ENCODE peak calls at places on chromosomes 13 and 19, in seven cellular contexts. F is AG04450; A is mammary epithelial cell; V is T-helper 17 cell; W is lower lobe of right lung; T is effector CD4-positive, alpha-beta T cell; I is skeletal muscle cell. U is an unnamed sample.

GRCh38 chr19:12774588-12775555 is at the start of gene HOOK2:
- DNase-seq in A (peak), T (peak), V (peak), I (no peak), W (peak), F (no peak), U (no peak)

GRCh38 chr13:111219306-111219705 is 101.1 kb upstream of the TEX29 start:
- DNase-seq in T (no peak), A (peak), I (peak), V (no peak), F (peak), W (no peak), U (no peak)

GRCh38 chr13:39263033-39263432 is 224.8 kb downstream of the NHLRC3 start:
- DNase-seq in T (no peak), V (no peak), F (no peak), W (no peak), A (peak), I (no peak), U (peak)

GRCh38 chr13:110227864-110228643 is 78.9 kb downstream of the COL4A1 start:
- DNase-seq in A (no peak), V (no peak), T (no peak), I (no peak), W (no peak), F (no peak), U (no peak)

GRCh38 chr19:57620673-57621348 is 6.8 kb downstream of the ZNF134 start:
- DNase-seq in W (no peak), I (no peak), V (no peak), A (no peak), F (no peak), T (no peak), U (no peak)

GRCh38 chr13:73870036-73870741 is 264.0 kb downstream of the KLF12 start:
- DNase-seq in F (no peak), V (no peak), I (peak), T (no peak), W (no peak), A (no peak), U (no peak)

GRCh38 chr13:23753523-23753922 is 135.7 kb downstream of the MIPEP start:
- DNase-seq in T (no peak), V (no peak), F (no peak), W (no peak), A (peak), I (no peak), U (no peak)

GRCh38 chr13:49443327-49443688 is 556 bp downstream of the CAB39L start:
- DNase-seq in I (no peak), A (no peak), F (no peak), T (no peak), W (no peak), V (no peak), U (no peak)

GRCh38 chr13:30334663-30335386 is 27.5 kb upstream of the KATNAL1 start:
- DNase-seq in W (no peak), F (no peak), V (no peak), T (peak), I (no peak), A (no peak), U (no peak)

U was measured in GM19239.